ENCODE peak calls at places on chromosomes 3 and 15, in five cellular contexts. L, X, V, U and Q are unnamed samples. For H3K27me3, the result is how much of the 10 kb centered on the place peaks cover.

GRCh38 chr3:60307800-60308199 is 943.5 kb downstream of the FHIT start:
- DNase-seq in L (no peak), X (no peak), U (no peak), V (no peak), Q (no peak)

GRCh38 chr15:34837246-34838016 is 42.1 kb upstream of the ACTC1 start:
- DNase-seq in U (no peak), L (peak), X (no peak), V (peak), Q (no peak)

GRCh38 chr3:151431940-151432339 is 28.9 kb downstream of the IGSF10 start:
- DNase-seq in X (no peak), U (no peak), L (no peak), V (no peak), Q (no peak)

GRCh38 chr3:118501152-118501551 is 533.5 kb downstream of the IGSF11 start:
- DNase-seq in U (peak), X (peak), L (peak), V (no peak), Q (peak)

GRCh38 chr15:40857601-40858351 is 13.9 kb downstream of the SPINT1 start:
- DNase-seq in L (peak), U (peak), X (peak), V (peak), Q (peak)

GRCh38 chr3:131194816-131195215 is 168.1 kb downstream of the NEK11 start:
- DNase-seq in U (no peak), X (no peak), V (no peak), L (no peak), Q (no peak)

GRCh38 chr15:35979608-35980007 is 433.6 kb upstream of the DPH6 start:
- DNase-seq in L (no peak), V (no peak), U (no peak), X (no peak), Q (no peak)

GRCh38 chr3:120487079-120487693 is 36.4 kb upstream of the FSTL1 start:
- DNase-seq in V (no peak), U (no peak), L (no peak), X (no peak), Q (no peak)

GRCh38 chr3:163218336-163218735 is 1721.7 kb downstream of the OTOL1 start:
- DNase-seq in X (no peak), L (no peak), U (no peak), V (no peak), Q (no peak)

GRCh38 chr3:152719264-152719663 is 115.7 kb upstream of the P2RY1 start:
- DNase-seq in X (no peak), U (no peak), V (no peak), L (peak), Q (no peak)

GRCh38 chr3:126349611-126350501 is 7.4 kb downstream of the KLF15 start:
- DNase-seq in U (peak), X (peak), L (no peak), V (peak), Q (peak)

GRCh38 chr3:67384790-67385397 is 269.5 kb downstream of the SUCLG2 start:
- DNase-seq in L (peak), U (no peak), V (no peak), X (peak), Q (no peak)

GRCh38 chr3:38651153-38651789 is 1.8 kb upstream of the SCN5A start:
- DNase-seq in L (peak), U (peak), X (peak), V (peak), Q (peak)

GRCh38 chr15:65611888-65612615 is 1.1 kb upstream of the INTS14 start:
- DNase-seq in U (no peak), X (no peak), L (peak), V (no peak), Q (no peak)

GRCh38 chr3:17891139-17891850 is 148.9 kb upstream of the TBC1D5 start:
- DNase-seq in L (no peak), U (no peak), V (no peak), X (no peak), Q (no peak)

GRCh38 chr3:10290476-10291138 is 2.1 kb downstream of the GHRL start:
- DNase-seq in X (no peak), L (no peak), U (no peak), V (no peak), Q (peak)

GRCh38 chr3:136931587-136931986 is 26.2 kb upstream of the IL20RB start:
- DNase-seq in U (no peak), X (no peak), V (no peak), L (no peak), Q (no peak)
- H3K4me3 ChIP-seq in U (peak), X (peak), V (peak), L (no peak), Q (peak)

GRCh38 chr3:128487813-128488635 is 5.0 kb downstream of the GATA2 start:
- DNase-seq in X (peak), L (peak), U (peak), V (peak), Q (peak)

GRCh38 chr3:128487538-128487812 is 5.5 kb downstream of the GATA2 start:
- DNase-seq in X (no peak), L (no peak), V (no peak), U (no peak), Q (no peak)

GRCh38 chr3:128488995-128489859 is 3.8 kb downstream of the GATA2 start:
- DNase-seq in V (peak), X (no peak), U (peak), L (peak), Q (peak)

GRCh38 chr3:128489860-128490649 is 2.9 kb downstream of the GATA2 start:
- DNase-seq in U (peak), L (peak), X (no peak), V (peak), Q (peak)

DNA sequence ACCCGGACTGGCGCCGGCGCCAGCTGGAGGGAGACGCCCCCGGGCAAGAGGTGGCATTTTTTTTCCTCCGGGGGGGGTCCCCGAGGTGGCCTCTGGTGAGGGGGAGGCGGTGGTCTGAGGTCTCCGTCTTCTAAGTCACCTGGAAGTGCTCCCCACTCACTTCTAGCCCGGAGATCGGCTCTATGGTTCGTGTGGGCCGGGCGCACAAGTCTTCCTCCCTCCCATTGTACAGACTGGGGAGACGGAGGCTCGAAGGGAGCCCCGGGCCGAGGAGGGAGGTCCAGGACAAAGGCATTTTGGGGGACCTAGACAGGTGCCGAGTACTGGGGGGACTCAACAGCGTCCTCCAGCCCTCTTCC is 4.4 kb downstream of the GATA2 start:
- DNase-seq in X (no peak), U (no peak), V (no peak), L (no peak), Q (no peak)
- H3K27me3 ChIP-seq in X (half or more), U (half or more), V (under half), L (under half), Q (half or more)

DNA sequence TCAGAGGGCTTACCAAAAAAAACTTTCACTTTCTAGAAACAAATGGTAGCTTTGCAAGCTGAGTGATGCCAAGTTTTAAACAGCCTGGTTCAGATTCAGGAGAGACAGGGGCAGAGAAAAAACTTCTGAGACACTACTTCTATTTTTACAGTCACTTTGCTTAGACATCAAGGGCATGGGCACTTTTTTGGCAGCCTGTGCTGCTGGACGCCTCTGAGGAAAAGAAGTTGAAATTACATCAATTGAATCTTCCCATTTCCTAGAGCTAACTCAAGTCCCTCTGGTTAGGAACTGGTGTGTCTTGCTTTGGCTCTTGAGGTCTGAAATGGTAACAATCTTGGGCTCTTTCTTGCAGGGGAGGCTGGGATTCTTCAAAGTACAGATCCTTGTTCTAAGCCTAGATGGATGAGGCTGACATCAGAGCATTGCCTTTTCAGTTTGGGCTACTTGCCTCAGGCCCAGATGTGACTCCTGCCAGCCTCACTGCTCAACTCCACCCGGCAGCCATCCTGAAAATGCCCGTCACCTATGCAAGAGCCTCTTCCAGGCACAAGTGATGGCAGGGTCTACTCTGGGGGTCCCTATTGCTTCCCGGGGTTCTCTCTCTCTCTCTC is 357.5 kb downstream of the FOXP1 start:
- DNase-seq in X (no peak), V (no peak), L (peak), U (no peak), Q (no peak)
- H3K4me3 ChIP-seq in X (no peak), V (peak), L (no peak), U (no peak), Q (peak)

GRCh38 chr3:134647902-134648760 is 2.7 kb downstream of the KY start:
- DNase-seq in U (no peak), L (no peak), V (no peak), X (no peak), Q (no peak)
- H3K27me3 ChIP-seq in U (under half), L (under half), V (under half), X (under half), Q (under half)

GRCh38 chr3:16511561-16512434 is 1.7 kb downstream of the RFTN1 start:
- DNase-seq in V (peak), X (peak), L (peak), U (no peak), Q (no peak)
- H3K4me3 ChIP-seq in V (peak), X (peak), L (peak), U (peak), Q (peak)